ENCODE peak calls at places on chromosomes 12 and 14, in five cellular contexts. One of them, this sample, is unnamed.

GRCh38 chr14:101505216-101505970 is 55.9 kb upstream of the DIO3 start:
- DNase-seq in fibroblast of the aortic adventitia: no peak
- DNase-seq in pancreas: peak; percentile 52
- DNase-seq in heart left ventricle: no peak
- DNase-seq in GF-D8: no peak
- DNase-seq in this sample: no peak

GRCh38 chr12:12720637-12721250 is 3.6 kb downstream of the CDKN1B start:
- DNase-seq in GF-D8: no peak
- DNase-seq in heart left ventricle: no peak
- DNase-seq in fibroblast of the aortic adventitia: peak; percentile 24
- DNase-seq in pancreas: no peak
- DNase-seq in this sample: no peak

GRCh38 chr12:92338671-92339070 is 193.0 kb upstream of the BTG1 start:
- DNase-seq in fibroblast of the aortic adventitia: peak; percentile 53
- DNase-seq in heart left ventricle: no peak
- DNase-seq in GF-D8: no peak
- DNase-seq in pancreas: no peak
- DNase-seq in this sample: no peak

GRCh38 chr14:96797943-96798349 is 764 bp downstream of the VRK1 start:
- DNase-seq in fibroblast of the aortic adventitia: no peak
- DNase-seq in pancreas: no peak
- DNase-seq in heart left ventricle: no peak
- DNase-seq in GF-D8: no peak
- DNase-seq in this sample: peak; percentile 4

GRCh38 chr12:65655074-65655493 is 169.2 kb upstream of the HMGA2 start:
- DNase-seq in fibroblast of the aortic adventitia: peak; percentile 59
- DNase-seq in GF-D8: no peak
- DNase-seq in heart left ventricle: no peak
- DNase-seq in pancreas: no peak
- DNase-seq in this sample: no peak

GRCh38 chr12:22408605-22409004 is 74.1 kb upstream of the ST8SIA1 start:
- DNase-seq in GF-D8: no peak
- DNase-seq in pancreas: no peak
- DNase-seq in heart left ventricle: no peak
- DNase-seq in fibroblast of the aortic adventitia: no peak
- DNase-seq in this sample: no peak

GRCh38 chr12:93883436-93884154 is 206.4 kb downstream of the CRADD start:
- DNase-seq in heart left ventricle: no peak
- DNase-seq in pancreas: no peak
- DNase-seq in fibroblast of the aortic adventitia: peak; percentile 80
- DNase-seq in GF-D8: no peak
- DNase-seq in this sample: no peak

GRCh38 chr14:69270795-69271708 is 11.1 kb downstream of the GALNT16 start:
- DNase-seq in pancreas: no peak
- DNase-seq in heart left ventricle: peak; percentile 81
- DNase-seq in fibroblast of the aortic adventitia: no peak
- DNase-seq in GF-D8: no peak
- DNase-seq in this sample: no peak

GRCh38 chr12:123940627-123940966 is 32.0 kb downstream of the CCDC92 start:
- DNase-seq in heart left ventricle: no peak
- DNase-seq in fibroblast of the aortic adventitia: no peak
- DNase-seq in GF-D8: no peak
- DNase-seq in pancreas: no peak
- DNase-seq in this sample: no peak

GRCh38 chr14:52369305-52369781 is 55.2 kb downstream of the PTGER2 start:
- DNase-seq in pancreas: no peak
- DNase-seq in fibroblast of the aortic adventitia: peak; percentile 95
- DNase-seq in heart left ventricle: peak; percentile 29
- DNase-seq in GF-D8: no peak
- DNase-seq in this sample: no peak

GRCh38 chr12:18700254-18700653 is 37.6 kb downstream of the PLCZ1 start:
- DNase-seq in GF-D8: no peak
- DNase-seq in fibroblast of the aortic adventitia: peak; percentile 99
- DNase-seq in heart left ventricle: peak; percentile 34
- DNase-seq in pancreas: no peak
- DNase-seq in this sample: no peak

GRCh38 chr14:93025055-93025454 is 90.7 kb downstream of the ITPK1 start:
- DNase-seq in GF-D8: no peak
- DNase-seq in fibroblast of the aortic adventitia: no peak
- DNase-seq in pancreas: no peak
- DNase-seq in heart left ventricle: no peak
- DNase-seq in this sample: no peak

GRCh38 chr12:122840580-122841513 is 5.6 kb downstream of the HIP1R start:
- DNase-seq in heart left ventricle: no peak
- DNase-seq in fibroblast of the aortic adventitia: no peak
- DNase-seq in GF-D8: no peak
- DNase-seq in pancreas: peak; percentile 60
- DNase-seq in this sample: no peak

GRCh38 chr12:131975228-131975627 is 25.5 kb downstream of the EP400 start:
- DNase-seq in heart left ventricle: no peak
- DNase-seq in GF-D8: no peak
- DNase-seq in fibroblast of the aortic adventitia: no peak
- DNase-seq in pancreas: no peak
- DNase-seq in this sample: no peak

GRCh38 chr14:92544051-92544730 is 30.6 kb downstream of the RIN3 start:
- DNase-seq in heart left ventricle: no peak
- DNase-seq in fibroblast of the aortic adventitia: no peak
- DNase-seq in GF-D8: no peak
- DNase-seq in pancreas: no peak
- DNase-seq in this sample: no peak

GRCh38 chr14:56751471-56751870 is 58.8 kb downstream of the OTX2 start:
- DNase-seq in fibroblast of the aortic adventitia: no peak
- DNase-seq in pancreas: no peak
- DNase-seq in GF-D8: no peak
- DNase-seq in heart left ventricle: no peak
- DNase-seq in this sample: no peak

GRCh38 chr12:1619599-1619998 is 9.4 kb upstream of the WNT5B start:
- DNase-seq in heart left ventricle: peak; percentile 67
- DNase-seq in GF-D8: peak; percentile 88
- DNase-seq in pancreas: no peak
- DNase-seq in fibroblast of the aortic adventitia: no peak
- DNase-seq in this sample: no peak

This sample was measured in SK-N-DZ.